ENCODE peak calls at places on chromosomes 16 and 17, in six cellular contexts. One of them, this sample, is unnamed.

GRCh38 chr17:64278614-64279013 is 15.6 kb upstream of the TEX2 start:
- DNase-seq in fibroblast of mammary gland: peak; percentile 67
- DNase-seq in A549: peak; percentile 45
- DNase-seq in HFFc6: no peak
- DNase-seq in naive thymus-derived CD8-positive, alpha-beta T cell: no peak
- DNase-seq in stimulated activated CD8-positive, alpha-beta memory T cell treated with anti-CD3 and anti-CD28 coated beads, Interleukin-2, amount 100 ng/mL, for 48 hours: no peak
- DNase-seq in this sample: no peak

GRCh38 chr17:14282700-14283099 is 18.2 kb upstream of the HS3ST3B1 start:
- DNase-seq in A549: no peak
- DNase-seq in HFFc6: no peak
- DNase-seq in stimulated activated CD8-positive, alpha-beta memory T cell treated with anti-CD3 and anti-CD28 coated beads, Interleukin-2, amount 100 ng/mL, for 48 hours: no peak
- DNase-seq in naive thymus-derived CD8-positive, alpha-beta T cell: no peak
- DNase-seq in fibroblast of mammary gland: no peak
- DNase-seq in this sample: no peak

GRCh38 chr16:20814761-20815160 is 8.4 kb downstream of the REXO5 start:
- DNase-seq in stimulated activated CD8-positive, alpha-beta memory T cell treated with anti-CD3 and anti-CD28 coated beads, Interleukin-2, amount 100 ng/mL, for 48 hours: no peak
- DNase-seq in naive thymus-derived CD8-positive, alpha-beta T cell: no peak
- DNase-seq in A549: no peak
- DNase-seq in fibroblast of mammary gland: no peak
- DNase-seq in HFFc6: no peak
- DNase-seq in this sample: no peak

GRCh38 chr16:10827691-10828341 is 9.2 kb upstream of the TVP23A start:
- DNase-seq in fibroblast of mammary gland: peak; percentile 93
- DNase-seq in A549: no peak
- DNase-seq in naive thymus-derived CD8-positive, alpha-beta T cell: no peak
- DNase-seq in HFFc6: peak; percentile 73
- DNase-seq in stimulated activated CD8-positive, alpha-beta memory T cell treated with anti-CD3 and anti-CD28 coated beads, Interleukin-2, amount 100 ng/mL, for 48 hours: no peak
- DNase-seq in this sample: peak; percentile 82

GRCh38 chr17:17685775-17686291 is 4.6 kb downstream of the RAI1 start:
- DNase-seq in fibroblast of mammary gland: peak; percentile 88
- DNase-seq in naive thymus-derived CD8-positive, alpha-beta T cell: no peak
- DNase-seq in A549: peak; percentile 66
- DNase-seq in stimulated activated CD8-positive, alpha-beta memory T cell treated with anti-CD3 and anti-CD28 coated beads, Interleukin-2, amount 100 ng/mL, for 48 hours: no peak
- DNase-seq in HFFc6: peak; percentile 83
- DNase-seq in this sample: peak; percentile 73

GRCh38 chr17:50571681-50572080 is 11.2 kb downstream of the CACNA1G start:
- DNase-seq in A549: no peak
- DNase-seq in HFFc6: no peak
- DNase-seq in fibroblast of mammary gland: no peak
- DNase-seq in naive thymus-derived CD8-positive, alpha-beta T cell: no peak
- DNase-seq in stimulated activated CD8-positive, alpha-beta memory T cell treated with anti-CD3 and anti-CD28 coated beads, Interleukin-2, amount 100 ng/mL, for 48 hours: no peak
- DNase-seq in this sample: no peak

GRCh38 chr17:72122002-72122310 is 1.1 kb downstream of the SOX9 start:
- DNase-seq in HFFc6: no peak
- DNase-seq in naive thymus-derived CD8-positive, alpha-beta T cell: no peak
- DNase-seq in fibroblast of mammary gland: no peak
- DNase-seq in A549: no peak
- DNase-seq in stimulated activated CD8-positive, alpha-beta memory T cell treated with anti-CD3 and anti-CD28 coated beads, Interleukin-2, amount 100 ng/mL, for 48 hours: no peak
- DNase-seq in this sample: no peak

GRCh38 chr16:84907575-84907974 is 87.8 kb downstream of the CRISPLD2 start:
- DNase-seq in A549: no peak
- DNase-seq in HFFc6: no peak
- DNase-seq in stimulated activated CD8-positive, alpha-beta memory T cell treated with anti-CD3 and anti-CD28 coated beads, Interleukin-2, amount 100 ng/mL, for 48 hours: no peak
- DNase-seq in fibroblast of mammary gland: peak; percentile 69
- DNase-seq in naive thymus-derived CD8-positive, alpha-beta T cell: no peak
- DNase-seq in this sample: no peak

GRCh38 chr17:48840441-48840840 is 9.6 kb downstream of the CALCOCO2 start:
- DNase-seq in A549: no peak
- DNase-seq in stimulated activated CD8-positive, alpha-beta memory T cell treated with anti-CD3 and anti-CD28 coated beads, Interleukin-2, amount 100 ng/mL, for 48 hours: no peak
- DNase-seq in naive thymus-derived CD8-positive, alpha-beta T cell: no peak
- DNase-seq in HFFc6: no peak
- DNase-seq in fibroblast of mammary gland: no peak
- DNase-seq in this sample: no peak

GRCh38 chr16:48524348-48525200 is 85.4 kb downstream of the N4BP1 start:
- DNase-seq in HFFc6: no peak
- DNase-seq in naive thymus-derived CD8-positive, alpha-beta T cell: no peak
- DNase-seq in stimulated activated CD8-positive, alpha-beta memory T cell treated with anti-CD3 and anti-CD28 coated beads, Interleukin-2, amount 100 ng/mL, for 48 hours: no peak
- DNase-seq in A549: no peak
- DNase-seq in fibroblast of mammary gland: no peak
- DNase-seq in this sample: no peak

GRCh38 chr17:57781386-57782050 is 36.4 kb upstream of the CCDC182 start:
- DNase-seq in HFFc6: no peak
- DNase-seq in stimulated activated CD8-positive, alpha-beta memory T cell treated with anti-CD3 and anti-CD28 coated beads, Interleukin-2, amount 100 ng/mL, for 48 hours: no peak
- DNase-seq in naive thymus-derived CD8-positive, alpha-beta T cell: no peak
- DNase-seq in A549: no peak
- DNase-seq in fibroblast of mammary gland: no peak
- DNase-seq in this sample: no peak

GRCh38 chr17:50828508-50829170 is 6.7 kb upstream of the WFIKKN2 start:
- DNase-seq in A549: no peak
- DNase-seq in HFFc6: no peak
- DNase-seq in fibroblast of mammary gland: no peak
- DNase-seq in naive thymus-derived CD8-positive, alpha-beta T cell: no peak
- DNase-seq in stimulated activated CD8-positive, alpha-beta memory T cell treated with anti-CD3 and anti-CD28 coated beads, Interleukin-2, amount 100 ng/mL, for 48 hours: no peak
- DNase-seq in this sample: no peak

GRCh38 chr16:68993885-68994284 is 111.6 kb upstream of the HAS3 start:
- DNase-seq in naive thymus-derived CD8-positive, alpha-beta T cell: no peak
- DNase-seq in stimulated activated CD8-positive, alpha-beta memory T cell treated with anti-CD3 and anti-CD28 coated beads, Interleukin-2, amount 100 ng/mL, for 48 hours: no peak
- DNase-seq in A549: peak; percentile 90
- DNase-seq in fibroblast of mammary gland: peak; percentile 93
- DNase-seq in HFFc6: peak; percentile 91
- DNase-seq in this sample: peak; percentile 42

GRCh38 chr17:52389632-52390031 is 231.1 kb upstream of the CA10 start:
- DNase-seq in naive thymus-derived CD8-positive, alpha-beta T cell: no peak
- DNase-seq in HFFc6: no peak
- DNase-seq in A549: no peak
- DNase-seq in stimulated activated CD8-positive, alpha-beta memory T cell treated with anti-CD3 and anti-CD28 coated beads, Interleukin-2, amount 100 ng/mL, for 48 hours: no peak
- DNase-seq in fibroblast of mammary gland: no peak
- DNase-seq in this sample: no peak

GRCh38 chr16:28974007-28974436 is 556 bp upstream of the SPNS1 start:
- DNase-seq in stimulated activated CD8-positive, alpha-beta memory T cell treated with anti-CD3 and anti-CD28 coated beads, Interleukin-2, amount 100 ng/mL, for 48 hours: no peak
- DNase-seq in A549: peak; percentile 73
- DNase-seq in HFFc6: peak; percentile 67
- DNase-seq in fibroblast of mammary gland: peak; percentile 76
- DNase-seq in naive thymus-derived CD8-positive, alpha-beta T cell: no peak
- DNase-seq in this sample: peak; percentile 74

GRCh38 chr17:45850011-45850410 is 5.3 kb downstream of the SPPL2C start:
- DNase-seq in stimulated activated CD8-positive, alpha-beta memory T cell treated with anti-CD3 and anti-CD28 coated beads, Interleukin-2, amount 100 ng/mL, for 48 hours: no peak
- DNase-seq in A549: no peak
- DNase-seq in naive thymus-derived CD8-positive, alpha-beta T cell: no peak
- DNase-seq in HFFc6: no peak
- DNase-seq in fibroblast of mammary gland: no peak
- DNase-seq in this sample: no peak

GRCh38 chr16:3509470-3509928 is 8.7 kb downstream of the CLUAP1 start:
- DNase-seq in HFFc6: no peak
- DNase-seq in stimulated activated CD8-positive, alpha-beta memory T cell treated with anti-CD3 and anti-CD28 coated beads, Interleukin-2, amount 100 ng/mL, for 48 hours: peak; percentile 61
- DNase-seq in A549: no peak
- DNase-seq in naive thymus-derived CD8-positive, alpha-beta T cell: peak; percentile 85
- DNase-seq in fibroblast of mammary gland: no peak
- DNase-seq in this sample: no peak

GRCh38 chr17:76833747-76834146 is 34.5 kb upstream of the MGAT5B start:
- DNase-seq in naive thymus-derived CD8-positive, alpha-beta T cell: no peak
- DNase-seq in fibroblast of mammary gland: no peak
- DNase-seq in A549: no peak
- DNase-seq in HFFc6: no peak
- DNase-seq in stimulated activated CD8-positive, alpha-beta memory T cell treated with anti-CD3 and anti-CD28 coated beads, Interleukin-2, amount 100 ng/mL, for 48 hours: no peak
- DNase-seq in this sample: no peak

GRCh38 chr17:74126959-74127358 is 76.5 kb upstream of the RPL38 start:
- DNase-seq in naive thymus-derived CD8-positive, alpha-beta T cell: no peak
- DNase-seq in A549: no peak
- DNase-seq in fibroblast of mammary gland: no peak
- DNase-seq in HFFc6: no peak
- DNase-seq in stimulated activated CD8-positive, alpha-beta memory T cell treated with anti-CD3 and anti-CD28 coated beads, Interleukin-2, amount 100 ng/mL, for 48 hours: no peak
- DNase-seq in this sample: no peak

GRCh38 chr16:1308036-1308976 is 1.1 kb upstream of the UBE2I start:
- DNase-seq in stimulated activated CD8-positive, alpha-beta memory T cell treated with anti-CD3 and anti-CD28 coated beads, Interleukin-2, amount 100 ng/mL, for 48 hours: no peak
- DNase-seq in fibroblast of mammary gland: peak; percentile 60
- DNase-seq in A549: peak; percentile 90
- DNase-seq in HFFc6: peak; percentile 44
- DNase-seq in naive thymus-derived CD8-positive, alpha-beta T cell: no peak
- DNase-seq in this sample: no peak

GRCh38 chr16:88914750-88915368 is 48.4 kb upstream of the PABPN1L start:
- DNase-seq in fibroblast of mammary gland: peak; percentile 75
- DNase-seq in stimulated activated CD8-positive, alpha-beta memory T cell treated with anti-CD3 and anti-CD28 coated beads, Interleukin-2, amount 100 ng/mL, for 48 hours: no peak
- DNase-seq in HFFc6: peak; percentile 38
- DNase-seq in A549: no peak
- DNase-seq in naive thymus-derived CD8-positive, alpha-beta T cell: no peak
- DNase-seq in this sample: no peak

This sample was measured in hepatic stellate cell.